ENCODE peak calls at places on chromosomes 13 and 19, in five cellular contexts. B is thoracic aorta, D is iPS-NIHi11, C is H7, N is lung. Z is an unnamed sample.

GRCh38 chr19:47729799-47730520 is 15.4 kb upstream of the NOP53 start:
- DNase-seq in N (peak), D (peak), B (no peak), C (peak), Z (peak)

GRCh38 chr19:34365463-34366401 is 736 bp downstream of the GPI start:
- DNase-seq in C (peak), B (no peak), D (peak), N (peak), Z (peak)

GRCh38 chr13:114055766-114056165 is 76.7 kb downstream of the RASA3 start:
- DNase-seq in B (no peak), D (no peak), C (no peak), N (no peak), Z (no peak)

GRCh38 chr13:57624565-57625435 is 6.7 kb upstream of the PCDH17 start:
- DNase-seq in N (peak), C (peak), B (no peak), D (peak), Z (peak)

GRCh38 chr19:1981253-1981652 is 34.3 kb downstream of the BTBD2 start:
- DNase-seq in N (no peak), D (no peak), C (no peak), B (no peak), Z (no peak)

GRCh38 chr13:45472171-45472705 is 7.5 kb downstream of the COG3 start:
- DNase-seq in C (no peak), N (no peak), D (no peak), B (no peak), Z (no peak)

GRCh38 chr19:33528404-33528803 is 6.8 kb upstream of the PEPD start:
- DNase-seq in B (no peak), N (no peak), C (no peak), D (no peak), Z (no peak)

GRCh38 chr19:47681936-47682335 is 31.3 kb upstream of the EHD2 start:
- DNase-seq in N (no peak), B (no peak), D (no peak), C (peak), Z (no peak)

GRCh38 chr13:111482806-111483620 is 162.6 kb downstream of the TEX29 start:
- DNase-seq in N (no peak), D (no peak), C (no peak), B (no peak), Z (no peak)

GRCh38 chr19:12872255-12872654 is 9.0 kb downstream of the DNASE2 start:
- DNase-seq in B (no peak), C (peak), D (peak), N (no peak), Z (peak)

GRCh38 chr19:1035998-1036621 is 3.8 kb upstream of the ABCA7 start:
- DNase-seq in C (peak), B (no peak), N (no peak), D (no peak), Z (no peak)

GRCh38 chr13:113628291-113629270 is 29.4 kb downstream of the ATP4B start:
- DNase-seq in D (no peak), N (no peak), B (no peak), C (no peak), Z (no peak)

GRCh38 chr19:491146-491741 is 5.0 kb upstream of the MADCAM1 start:
- DNase-seq in B (no peak), C (peak), N (no peak), D (no peak), Z (no peak)

Z was measured in RPMI8226.